ENCODE peak calls at places on chromosomes 11 and 22, in six cellular contexts. G is MM.1S, F is GM23248, V is SK-N-SH, S is PC-3, U is HCT116. O is an unnamed sample. For H3K4me1, the result is how much of the 10 kb centered on the place peaks cover.

GRCh38 chr11:1118755-1119275 is 38.9 kb upstream of the MUC5AC start:
- DNase-seq in S (no peak), U (no peak), G (no peak), V (peak), F (no peak), O (no peak)

GRCh38 chr11:65854161-65854592 is 3.8 kb downstream of the CFL1 start:
- DNase-seq in G (no peak), S (no peak), F (no peak), V (peak), U (no peak), O (peak)

GRCh38 chr11:3781423-3781822 is 15.9 kb downstream of the NUP98 start:
- DNase-seq in G (no peak), F (peak), U (no peak), V (no peak), S (peak), O (no peak)

GRCh38 chr11:72842644-72843330 is 28.6 kb downstream of the ATG16L2 start:
- DNase-seq in G (no peak), F (no peak), V (no peak), S (no peak), U (no peak), O (no peak)

GRCh38 chr11:70415176-70415575 is 16.8 kb downstream of the CTTN start:
- DNase-seq in S (peak), U (no peak), V (no peak), G (no peak), F (peak), O (no peak)

GRCh38 chr22:31977939-31978338 is 33.6 kb downstream of the YWHAH start:
- DNase-seq in V (no peak), S (no peak), U (no peak), F (no peak), G (no peak), O (no peak)

GRCh38 chr11:104876838-104877500 is 21.3 kb downstream of the CASP12 start:
- DNase-seq in S (no peak), V (peak), U (no peak), F (no peak), G (peak), O (no peak)

GRCh38 chr22:44032126-44032730 is 8.1 kb downstream of the PARVB start:
- DNase-seq in U (no peak), G (no peak), F (no peak), V (no peak), S (no peak), O (no peak)

GRCh38 chr11:19598876-19599275 is 113.8 kb upstream of the NAV2 start:
- DNase-seq in V (no peak), F (no peak), U (no peak), S (no peak), G (no peak), O (no peak)

GRCh38 chr11:124880958-124881357 is 15.7 kb downstream of the ROBO3 start:
- DNase-seq in S (no peak), V (no peak), U (no peak), G (no peak), F (no peak), O (no peak)
- H3K4me1 ChIP-seq in S (under half), V (under half), U (under half), G (under half), F (under half), O (under half)

DNA sequence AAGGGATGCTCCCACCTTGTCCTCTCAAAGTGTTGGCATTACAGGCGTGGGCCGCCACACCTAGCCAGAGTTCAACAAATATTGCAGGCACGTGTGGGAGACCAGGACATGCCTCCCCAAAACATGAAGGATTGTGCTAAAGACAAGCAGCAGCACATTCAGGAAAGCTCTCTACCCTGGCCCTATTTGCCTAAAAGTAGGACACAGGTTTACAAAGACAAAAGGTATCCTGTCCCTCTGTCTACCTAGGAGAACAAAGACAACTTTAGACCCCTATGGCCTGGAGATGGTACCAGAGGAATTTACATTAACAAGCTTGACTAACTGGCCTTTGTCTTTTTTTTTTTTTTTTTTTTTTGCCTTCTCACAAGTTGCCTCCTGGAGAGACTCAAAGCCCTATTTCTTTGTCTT is 904 bp upstream of the ACCS start:
- DNase-seq in F (no peak), S (no peak), U (no peak), G (no peak), V (no peak), O (peak)
- TF ChIP-seq EZH2phosphoT487 in F (no peak), S (no peak), U (no peak), G (no peak), V (no peak), O (no peak)

DNA sequence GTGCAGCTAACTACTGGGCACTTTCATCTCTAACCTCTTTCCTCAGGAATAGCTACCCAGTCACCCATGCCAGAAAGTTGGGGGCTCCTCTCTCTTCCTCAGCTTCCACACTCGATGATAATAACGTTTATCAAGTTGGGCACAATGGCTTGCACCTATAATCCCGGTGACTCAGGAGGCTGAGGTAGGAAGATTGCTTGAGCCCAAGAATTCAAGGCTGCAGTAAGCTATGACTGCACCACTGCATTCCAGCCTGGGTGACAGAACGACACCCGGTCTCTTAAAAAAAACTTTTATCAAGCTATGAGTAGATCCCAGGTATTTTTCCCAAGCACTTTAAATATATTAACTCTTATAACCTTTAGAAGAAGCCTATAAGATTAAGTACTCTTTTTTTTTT is 2.0 kb downstream of the SF3A1 start:
- DNase-seq in S (no peak), V (no peak), G (no peak), U (no peak), F (peak), O (no peak)
- H3K9ac ChIP-seq in S (no peak), V (no peak), G (no peak), U (no peak), F (no peak), O (no peak)

DNA sequence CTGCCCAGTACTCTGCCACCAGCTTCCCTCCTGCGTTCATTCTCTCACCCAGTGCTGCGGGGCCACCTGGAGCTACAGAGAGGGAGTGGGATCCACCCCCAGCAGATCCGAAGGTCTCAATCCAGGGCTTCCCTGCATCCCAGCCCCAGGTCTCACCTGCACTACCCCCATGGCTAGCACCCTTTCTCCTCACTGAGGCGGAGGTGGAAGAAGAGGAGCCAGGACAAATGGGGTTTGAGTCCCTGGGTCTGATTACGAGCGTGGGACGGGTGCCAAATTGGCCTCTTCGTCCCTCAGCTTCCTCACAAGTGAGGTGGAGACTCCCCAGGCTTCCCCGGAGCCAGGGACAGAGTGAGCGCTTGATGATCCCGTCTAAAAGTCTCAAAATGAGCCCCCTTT is 64.2 kb downstream of the NFAM1 start:
- DNase-seq in S (peak), V (no peak), U (no peak), F (peak), G (no peak), O (no peak)
- H3K4me1 ChIP-seq in S (under half), V (under half), U (under half), F (under half), G (under half), O (half or more)

GRCh38 chr11:115284766-115285165 is 219.4 kb downstream of the CADM1 start:
- DNase-seq in G (no peak), S (no peak), U (no peak), V (no peak), F (no peak), O (peak)

GRCh38 chr11:115291391-115291744 is 212.8 kb downstream of the CADM1 start:
- DNase-seq in G (no peak), S (no peak), V (peak), F (no peak), U (no peak), O (no peak)

GRCh38 chr11:115290479-115291390 is 213.5 kb downstream of the CADM1 start:
- DNase-seq in V (peak), G (no peak), U (no peak), S (no peak), F (no peak), O (no peak)

GRCh38 chr11:115287266-115287665 is 216.9 kb downstream of the CADM1 start:
- DNase-seq in G (no peak), V (no peak), F (no peak), S (no peak), U (no peak), O (no peak)

GRCh38 chr11:115286614-115287013 is 217.6 kb downstream of the CADM1 start:
- DNase-seq in F (no peak), G (no peak), U (no peak), S (no peak), V (no peak), O (no peak)
- TF ChIP-seq EZH2phosphoT487 in F (no peak), G (no peak), U (no peak), S (no peak), V (no peak), O (no peak)

GRCh38 chr22:40209945-40210485 is 32.3 kb downstream of the TNRC6B start:
- DNase-seq in G (no peak), F (no peak), V (no peak), U (no peak), S (no peak), O (no peak)
- H3K9ac ChIP-seq in G (no peak), F (no peak), V (no peak), U (no peak), S (no peak), O (no peak)